ENCODE peak calls at places on chromosomes 12 and 14, in seven cellular contexts. Y, B, Q, U, P, W and S are unnamed samples.

GRCh38 chr12:88578821-88579518 is 1.3 kb downstream of the KITLG start:
- DNase-seq in Q (peak), Y (peak), U (no peak), W (peak), B (no peak), P (no peak), S (peak)

GRCh38 chr14:105204206-105204930 is 23.3 kb upstream of the NUDT14 start:
- DNase-seq in W (no peak), U (no peak), P (no peak), Y (peak), Q (peak), B (no peak), S (no peak)

GRCh38 chr12:19654630-19655384 is 215.5 kb downstream of the AEBP2 start:
- DNase-seq in W (no peak), Y (no peak), U (no peak), Q (no peak), B (no peak), P (no peak), S (no peak)

GRCh38 chr12:75641031-75641780 is 129.8 kb upstream of the KRR1 start:
- DNase-seq in W (no peak), Q (no peak), P (no peak), Y (no peak), U (peak), B (peak), S (peak)

GRCh38 chr12:53743277-53744129 is 8.3 kb downstream of the CISTR start:
- DNase-seq in B (peak), W (peak), P (peak), Y (peak), U (peak), Q (peak), S (peak)

GRCh38 chr12:124386661-124387509 is 92.0 kb downstream of the RFLNA start:
- DNase-seq in U (no peak), Q (no peak), P (no peak), B (no peak), W (no peak), Y (no peak), S (no peak)

GRCh38 chr12:99647453-99647852 is at the start of gene GARIN6:
- DNase-seq in B (no peak), U (no peak), W (no peak), P (no peak), Q (no peak), Y (no peak), S (no peak)

GRCh38 chr14:103519043-103519836 is 3.4 kb downstream of the CKB start:
- DNase-seq in B (no peak), Q (no peak), P (no peak), U (no peak), W (no peak), Y (no peak), S (no peak)

GRCh38 chr14:81256289-81256960 is 35.7 kb upstream of the GTF2A1 start:
- DNase-seq in U (no peak), W (no peak), P (no peak), Y (no peak), Q (no peak), B (no peak), S (no peak)

GRCh38 chr12:68806488-68807237 is 1.3 kb upstream of the MDM2 start:
- DNase-seq in U (peak), W (no peak), Y (no peak), P (no peak), Q (no peak), B (no peak), S (no peak)

GRCh38 chr12:6925543-6926279 is 2.0 kb upstream of the ATN1 start:
- DNase-seq in U (no peak), Q (peak), P (no peak), W (peak), B (no peak), Y (peak), S (peak)

GRCh38 chr12:8687846-8688601 is 9.8 kb upstream of the RIMKLB start:
- DNase-seq in U (peak), W (peak), Q (peak), B (no peak), Y (peak), P (no peak), S (peak)

GRCh38 chr14:50299585-50299984 is 12.4 kb downstream of the L2HGDH start:
- DNase-seq in P (no peak), Y (no peak), Q (no peak), U (no peak), W (no peak), B (no peak), S (no peak)

GRCh38 chr12:76117067-76117691 is 32.7 kb upstream of the NAP1L1 start:
- DNase-seq in U (peak), B (no peak), P (no peak), Y (no peak), Q (no peak), W (no peak), S (no peak)

GRCh38 chr12:15858348-15858747 is 23.8 kb upstream of the STRAP start:
- DNase-seq in B (no peak), U (no peak), W (no peak), P (no peak), Y (no peak), Q (peak), S (no peak)

GRCh38 chr12:88904705-88905104 is 324.4 kb upstream of the KITLG start:
- DNase-seq in B (no peak), P (no peak), Q (no peak), Y (no peak), U (no peak), W (no peak), S (no peak)

GRCh38 chr12:108553799-108554198 is 7.2 kb downstream of the SART3 start:
- DNase-seq in U (no peak), Y (no peak), Q (no peak), B (no peak), W (no peak), P (no peak), S (no peak)

GRCh38 chr12:106897082-106897481 is 58.6 kb upstream of the TMEM263 start:
- DNase-seq in P (no peak), U (no peak), W (no peak), B (no peak), Q (no peak), Y (no peak), S (peak)

GRCh38 chr12:1418144-1418543 is 176.2 kb downstream of the FBXL14 start:
- DNase-seq in P (no peak), Y (no peak), Q (no peak), U (no peak), W (no peak), B (no peak), S (no peak)

GRCh38 chr14:51185180-51185579 is 54.9 kb upstream of the TMX1 start:
- DNase-seq in B (no peak), P (no peak), Q (no peak), U (no peak), Y (no peak), W (no peak), S (no peak)

GRCh38 chr14:73462078-73462715 is 3.9 kb upstream of the NUMB start:
- DNase-seq in Q (peak), U (no peak), B (no peak), Y (no peak), P (no peak), W (peak), S (no peak)

GRCh38 chr12:34210183-34210582 is 187.9 kb downstream of the ALG10 start:
- DNase-seq in Y (no peak), U (no peak), B (no peak), W (no peak), P (no peak), Q (no peak), S (no peak)

GRCh38 chr12:50104614-50105366 is 982 bp downstream of the GPD1 start:
- DNase-seq in Q (no peak), P (no peak), B (no peak), W (no peak), U (no peak), Y (no peak), S (no peak)

GRCh38 chr14:69046468-69046867 is 67.4 kb upstream of the ACTN1 start:
- DNase-seq in P (no peak), Q (no peak), U (no peak), B (no peak), Y (no peak), W (no peak), S (no peak)

GRCh38 chr12:8871067-8871466 is 43.2 kb upstream of the PHC1 start:
- DNase-seq in B (no peak), Y (no peak), W (no peak), Q (no peak), P (no peak), U (no peak), S (no peak)

GRCh38 chr12:3252416-3252815 is 175.2 kb downstream of the TSPAN9 start:
- DNase-seq in B (no peak), Q (peak), U (no peak), W (no peak), P (no peak), Y (peak), S (peak)

GRCh38 chr14:103164006-103164405 is 40.7 kb downstream of the TNFAIP2 start:
- DNase-seq in Y (no peak), P (no peak), W (no peak), Q (no peak), B (no peak), U (no peak), S (no peak)